ENCODE peak calls at places on chromosomes 5 and 9, in nine cellular contexts. One of them, this sample, is unnamed.

GRCh38 chr5:41835625-41836024 is 34.6 kb downstream of the OXCT1 start:
- DNase-seq in fibroblast of lung: peak
- DNase-seq in SJSA1: peak
- DNase-seq in psoas muscle: peak
- DNase-seq in heart left ventricle: peak
- DNase-seq in CD8-positive, alpha-beta T cell: no peak
- DNase-seq in A549: peak
- DNase-seq in lower lobe of right lung: no peak
- DNase-seq in H7: no peak
- DNase-seq in this sample: peak

GRCh38 chr5:82413302-82414042 is 135.3 kb upstream of the RPS23 start:
- DNase-seq in SJSA1: peak
- DNase-seq in CD8-positive, alpha-beta T cell: no peak
- DNase-seq in psoas muscle: no peak
- DNase-seq in A549: no peak
- DNase-seq in heart left ventricle: no peak
- DNase-seq in H7: no peak
- DNase-seq in lower lobe of right lung: no peak
- DNase-seq in fibroblast of lung: peak
- DNase-seq in this sample: peak

GRCh38 chr9:9305600-9305999 is 1307.2 kb downstream of the PTPRD start:
- DNase-seq in fibroblast of lung: no peak
- DNase-seq in heart left ventricle: no peak
- DNase-seq in lower lobe of right lung: no peak
- DNase-seq in H7: no peak
- DNase-seq in SJSA1: no peak
- DNase-seq in A549: no peak
- DNase-seq in psoas muscle: no peak
- DNase-seq in CD8-positive, alpha-beta T cell: no peak
- DNase-seq in this sample: no peak

GRCh38 chr9:81395301-81396054 is 293.9 kb downstream of the TLE1 start:
- DNase-seq in A549: no peak
- DNase-seq in CD8-positive, alpha-beta T cell: no peak
- DNase-seq in lower lobe of right lung: no peak
- DNase-seq in SJSA1: no peak
- DNase-seq in fibroblast of lung: peak
- DNase-seq in H7: no peak
- DNase-seq in heart left ventricle: no peak
- DNase-seq in psoas muscle: no peak
- DNase-seq in this sample: no peak

GRCh38 chr5:131671994-131672655 is 37.1 kb upstream of the RAPGEF6 start:
- DNase-seq in psoas muscle: no peak
- DNase-seq in CD8-positive, alpha-beta T cell: no peak
- DNase-seq in A549: peak
- DNase-seq in heart left ventricle: peak
- DNase-seq in fibroblast of lung: peak
- DNase-seq in H7: no peak
- DNase-seq in lower lobe of right lung: no peak
- DNase-seq in SJSA1: no peak
- DNase-seq in this sample: peak

GRCh38 chr5:178413992-178414391 is 176.2 kb downstream of the COL23A1 start:
- DNase-seq in SJSA1: no peak
- DNase-seq in A549: no peak
- DNase-seq in H7: peak
- DNase-seq in CD8-positive, alpha-beta T cell: no peak
- DNase-seq in psoas muscle: no peak
- DNase-seq in heart left ventricle: no peak
- DNase-seq in fibroblast of lung: no peak
- DNase-seq in lower lobe of right lung: no peak
- DNase-seq in this sample: no peak

GRCh38 chr5:124180523-124181461 is 565.6 kb downstream of the ZNF608 start:
- DNase-seq in CD8-positive, alpha-beta T cell: no peak
- DNase-seq in heart left ventricle: no peak
- DNase-seq in SJSA1: peak
- DNase-seq in lower lobe of right lung: no peak
- DNase-seq in fibroblast of lung: peak
- DNase-seq in psoas muscle: no peak
- DNase-seq in H7: no peak
- DNase-seq in A549: no peak
- DNase-seq in this sample: no peak

GRCh38 chr5:10301266-10301665 is 6.4 kb downstream of the CMBL start:
- DNase-seq in CD8-positive, alpha-beta T cell: no peak
- DNase-seq in A549: no peak
- DNase-seq in fibroblast of lung: no peak
- DNase-seq in psoas muscle: no peak
- DNase-seq in lower lobe of right lung: no peak
- DNase-seq in H7: no peak
- DNase-seq in SJSA1: no peak
- DNase-seq in heart left ventricle: no peak
- DNase-seq in this sample: no peak

GRCh38 chr5:132877466-132877865 is 4.0 kb downstream of the LEAP2 start:
- DNase-seq in fibroblast of lung: no peak
- DNase-seq in A549: no peak
- DNase-seq in lower lobe of right lung: no peak
- DNase-seq in psoas muscle: no peak
- DNase-seq in heart left ventricle: no peak
- DNase-seq in CD8-positive, alpha-beta T cell: no peak
- DNase-seq in H7: no peak
- DNase-seq in SJSA1: no peak
- DNase-seq in this sample: no peak

GRCh38 chr5:68780299-68780960 is 313.4 kb upstream of the SLC30A5 start:
- DNase-seq in fibroblast of lung: peak
- DNase-seq in psoas muscle: no peak
- DNase-seq in lower lobe of right lung: no peak
- DNase-seq in A549: no peak
- DNase-seq in CD8-positive, alpha-beta T cell: no peak
- DNase-seq in SJSA1: no peak
- DNase-seq in heart left ventricle: no peak
- DNase-seq in H7: no peak
- DNase-seq in this sample: no peak

GRCh38 chr5:8060235-8061139 is 191.5 kb downstream of the MTRR start:
- DNase-seq in CD8-positive, alpha-beta T cell: no peak
- DNase-seq in fibroblast of lung: no peak
- DNase-seq in psoas muscle: no peak
- DNase-seq in lower lobe of right lung: no peak
- DNase-seq in heart left ventricle: no peak
- DNase-seq in A549: no peak
- DNase-seq in H7: no peak
- DNase-seq in SJSA1: no peak
- DNase-seq in this sample: no peak

GRCh38 chr5:84274585-84275468 is 109.9 kb downstream of the EDIL3 start:
- DNase-seq in lower lobe of right lung: no peak
- DNase-seq in CD8-positive, alpha-beta T cell: no peak
- DNase-seq in psoas muscle: no peak
- DNase-seq in A549: peak
- DNase-seq in H7: peak
- DNase-seq in SJSA1: peak
- DNase-seq in fibroblast of lung: peak
- DNase-seq in heart left ventricle: peak
- DNase-seq in this sample: peak

GRCh38 chr9:120043448-120043847 is 536.5 kb downstream of the CDK5RAP2 start:
- DNase-seq in SJSA1: peak
- DNase-seq in H7: no peak
- DNase-seq in psoas muscle: no peak
- DNase-seq in lower lobe of right lung: no peak
- DNase-seq in CD8-positive, alpha-beta T cell: no peak
- DNase-seq in heart left ventricle: no peak
- DNase-seq in fibroblast of lung: no peak
- DNase-seq in A549: peak
- DNase-seq in this sample: no peak

GRCh38 chr5:36657563-36657995 is 51.2 kb downstream of the SLC1A3 start:
- DNase-seq in lower lobe of right lung: no peak
- DNase-seq in psoas muscle: peak
- DNase-seq in fibroblast of lung: peak
- DNase-seq in H7: no peak
- DNase-seq in heart left ventricle: peak
- DNase-seq in CD8-positive, alpha-beta T cell: no peak
- DNase-seq in A549: peak
- DNase-seq in SJSA1: peak
- DNase-seq in this sample: peak

GRCh38 chr9:77981332-77981731 is 50.3 kb downstream of the GNAQ start:
- DNase-seq in A549: peak
- DNase-seq in heart left ventricle: no peak
- DNase-seq in CD8-positive, alpha-beta T cell: no peak
- DNase-seq in SJSA1: no peak
- DNase-seq in lower lobe of right lung: no peak
- DNase-seq in fibroblast of lung: peak
- DNase-seq in psoas muscle: no peak
- DNase-seq in H7: no peak
- DNase-seq in this sample: no peak

GRCh38 chr5:62489471-62489870 is 76.9 kb downstream of the IPO11 start:
- DNase-seq in fibroblast of lung: peak
- DNase-seq in A549: peak
- DNase-seq in CD8-positive, alpha-beta T cell: no peak
- DNase-seq in psoas muscle: no peak
- DNase-seq in lower lobe of right lung: no peak
- DNase-seq in heart left ventricle: no peak
- DNase-seq in SJSA1: no peak
- DNase-seq in H7: peak
- DNase-seq in this sample: no peak

GRCh38 chr5:160421625-160422258 is at the start of gene PTTG1:
- DNase-seq in fibroblast of lung: peak
- DNase-seq in lower lobe of right lung: peak
- DNase-seq in CD8-positive, alpha-beta T cell: peak
- DNase-seq in heart left ventricle: peak
- DNase-seq in A549: peak
- DNase-seq in psoas muscle: peak
- DNase-seq in SJSA1: peak
- DNase-seq in H7: peak
- DNase-seq in this sample: peak

GRCh38 chr5:160419458-160420330 is 813 bp upstream of the SLU7 start:
- DNase-seq in H7: no peak
- DNase-seq in CD8-positive, alpha-beta T cell: no peak
- DNase-seq in heart left ventricle: no peak
- DNase-seq in fibroblast of lung: no peak
- DNase-seq in A549: no peak
- DNase-seq in lower lobe of right lung: no peak
- DNase-seq in SJSA1: peak
- DNase-seq in psoas muscle: no peak
- DNase-seq in this sample: no peak

GRCh38 chr5:160423025-160423554 is 1.4 kb downstream of the PTTG1 start:
- DNase-seq in psoas muscle: no peak
- DNase-seq in heart left ventricle: no peak
- DNase-seq in fibroblast of lung: no peak
- DNase-seq in A549: no peak
- DNase-seq in lower lobe of right lung: no peak
- DNase-seq in CD8-positive, alpha-beta T cell: no peak
- DNase-seq in H7: no peak
- DNase-seq in SJSA1: no peak
- DNase-seq in this sample: no peak

GRCh38 chr5:160418561-160419457 is at the start of gene SLU7:
- DNase-seq in SJSA1: peak
- DNase-seq in H7: peak
- DNase-seq in lower lobe of right lung: peak
- DNase-seq in CD8-positive, alpha-beta T cell: peak
- DNase-seq in A549: peak
- DNase-seq in psoas muscle: peak
- DNase-seq in fibroblast of lung: peak
- DNase-seq in heart left ventricle: peak
- DNase-seq in this sample: peak

GRCh38 chr5:160420331-160420610 is 1.4 kb upstream of the PTTG1 start:
- DNase-seq in A549: no peak
- DNase-seq in psoas muscle: no peak
- DNase-seq in fibroblast of lung: no peak
- DNase-seq in lower lobe of right lung: no peak
- DNase-seq in CD8-positive, alpha-beta T cell: no peak
- DNase-seq in SJSA1: no peak
- DNase-seq in H7: no peak
- DNase-seq in heart left ventricle: no peak
- DNase-seq in this sample: no peak
- H3K4me3 ChIP-seq in A549: peak
- H3K4me3 ChIP-seq in psoas muscle: no peak
- H3K4me3 ChIP-seq in fibroblast of lung: no peak
- H3K4me3 ChIP-seq in lower lobe of right lung: no peak
- H3K4me3 ChIP-seq in CD8-positive, alpha-beta T cell: no peak
- H3K4me3 ChIP-seq in SJSA1: peak
- H3K4me3 ChIP-seq in H7: no peak
- H3K4me3 ChIP-seq in heart left ventricle: no peak
- H3K4me3 ChIP-seq in this sample: no peak

DNA sequence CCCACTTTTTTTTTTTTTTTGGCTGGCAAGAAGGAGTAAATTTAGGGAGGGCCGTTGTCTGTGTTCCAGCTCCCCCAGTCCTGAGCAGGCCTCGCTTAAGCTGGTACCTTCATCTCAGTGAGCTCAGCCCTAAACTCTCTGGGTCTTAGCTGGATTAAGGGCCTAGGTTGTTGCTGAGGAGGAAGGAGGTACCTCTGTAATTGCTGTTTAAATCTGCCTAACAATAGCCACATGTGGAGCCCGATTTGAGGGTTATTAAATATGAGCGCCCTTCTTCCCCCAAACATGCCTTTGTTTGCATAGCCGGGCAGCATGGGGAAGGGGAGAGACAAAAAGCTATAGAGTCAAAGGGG is 179.0 kb upstream of the PITX1 start:
- DNase-seq in A549: no peak
- DNase-seq in H7: no peak
- DNase-seq in lower lobe of right lung: no peak
- DNase-seq in psoas muscle: no peak
- DNase-seq in SJSA1: no peak
- DNase-seq in fibroblast of lung: no peak
- DNase-seq in CD8-positive, alpha-beta T cell: no peak
- DNase-seq in heart left ventricle: no peak
- DNase-seq in this sample: no peak
- H3K4me3 ChIP-seq in A549: no peak
- H3K4me3 ChIP-seq in H7: no peak
- H3K4me3 ChIP-seq in lower lobe of right lung: no peak
- H3K4me3 ChIP-seq in psoas muscle: no peak
- H3K4me3 ChIP-seq in SJSA1: no peak
- H3K4me3 ChIP-seq in fibroblast of lung: no peak
- H3K4me3 ChIP-seq in CD8-positive, alpha-beta T cell: no peak
- H3K4me3 ChIP-seq in heart left ventricle: no peak
- H3K4me3 ChIP-seq in this sample: no peak

GRCh38 chr9:5455181-5455580 is 4.8 kb downstream of the CD274 start:
- DNase-seq in fibroblast of lung: peak
- DNase-seq in A549: peak
- DNase-seq in lower lobe of right lung: no peak
- DNase-seq in H7: no peak
- DNase-seq in CD8-positive, alpha-beta T cell: no peak
- DNase-seq in psoas muscle: no peak
- DNase-seq in SJSA1: peak
- DNase-seq in heart left ventricle: no peak
- DNase-seq in this sample: no peak
- H3K4me3 ChIP-seq in fibroblast of lung: no peak
- H3K4me3 ChIP-seq in A549: no peak
- H3K4me3 ChIP-seq in lower lobe of right lung: no peak
- H3K4me3 ChIP-seq in H7: no peak
- H3K4me3 ChIP-seq in CD8-positive, alpha-beta T cell: no peak
- H3K4me3 ChIP-seq in psoas muscle: peak
- H3K4me3 ChIP-seq in SJSA1: no peak
- H3K4me3 ChIP-seq in heart left ventricle: no peak
- H3K4me3 ChIP-seq in this sample: no peak

DNA sequence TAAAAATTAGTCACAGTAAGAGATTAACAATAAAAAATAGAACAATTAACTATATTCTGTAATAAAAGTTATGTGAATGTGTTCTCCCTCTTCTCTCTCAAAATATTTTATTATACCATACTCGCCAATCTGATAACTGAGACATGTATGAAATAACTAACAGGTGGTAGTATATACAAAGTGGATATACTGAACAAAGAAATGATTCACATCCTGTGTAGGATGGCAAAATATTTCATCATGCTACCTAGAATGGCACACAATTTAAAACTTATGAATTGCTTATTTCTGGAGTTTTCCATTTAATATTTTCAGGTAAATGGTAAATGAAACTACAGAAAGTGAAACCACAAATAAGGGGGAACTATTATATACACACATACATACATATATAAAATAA is 152.5 kb downstream of the RNF180 start:
- DNase-seq in H7: no peak
- DNase-seq in fibroblast of lung: peak
- DNase-seq in psoas muscle: no peak
- DNase-seq in lower lobe of right lung: no peak
- DNase-seq in heart left ventricle: no peak
- DNase-seq in SJSA1: no peak
- DNase-seq in CD8-positive, alpha-beta T cell: no peak
- DNase-seq in A549: no peak
- DNase-seq in this sample: no peak
- H3K4me3 ChIP-seq in H7: no peak
- H3K4me3 ChIP-seq in fibroblast of lung: no peak
- H3K4me3 ChIP-seq in psoas muscle: no peak
- H3K4me3 ChIP-seq in lower lobe of right lung: no peak
- H3K4me3 ChIP-seq in heart left ventricle: no peak
- H3K4me3 ChIP-seq in SJSA1: no peak
- H3K4me3 ChIP-seq in CD8-positive, alpha-beta T cell: no peak
- H3K4me3 ChIP-seq in A549: no peak
- H3K4me3 ChIP-seq in this sample: no peak

This sample was measured in skeletal muscle cell.